ENCODE peak calls at places on chromosome 22, in eight cellular contexts. B is fibroblast of lung, Y is pancreas, H is tibial nerve, W is transverse colon, S is testis, P is NB4, C is retinal pigment epithelial cell. R is an unnamed sample.
A peak's percentile ranks its signal among the peaks of the same experiment; 100 is the strongest.

GRCh38 chr22:36301384-36301828 is 48.5 kb downstream of the APOL1 start:
- DNase-seq in H (peak; percentile 51), P (peak; percentile 78), C (no peak), B (peak; percentile 76), Y (peak; percentile 82), W (peak; percentile 85), S (peak; percentile 81), R (peak; percentile 85)

GRCh38 chr22:40728731-40729189 is 49.5 kb downstream of the MCHR1 start:
- DNase-seq in P (no peak), Y (no peak), B (peak; percentile 17), H (no peak), S (no peak), W (peak; percentile 54), C (peak; percentile 77), R (no peak)

GRCh38 chr22:35315141-35315854 is 15.6 kb downstream of the TOM1 start:
- DNase-seq in W (no peak), S (no peak), Y (no peak), H (peak; percentile 5), C (no peak), B (no peak), P (no peak), R (peak; percentile 59)

GRCh38 chr22:31995046-31995445 is 48.0 kb upstream of the SLC5A1 start:
- DNase-seq in W (no peak), Y (no peak), H (no peak), C (no peak), P (peak; percentile 25), B (no peak), S (no peak), R (no peak)

GRCh38 chr22:49936018-49936972 is 17.9 kb downstream of the CRELD2 start:
- DNase-seq in B (peak; percentile 85), H (peak; percentile 82), S (peak; percentile 94), C (peak; percentile 77), P (peak; percentile 92), Y (peak; percentile 93), W (peak; percentile 92), R (peak; percentile 98)

GRCh38 chr22:29445508-29445907 is 7.1 kb downstream of the RFPL1 start:
- DNase-seq in Y (no peak), W (no peak), H (no peak), B (no peak), C (no peak), P (no peak), S (no peak), R (no peak)

GRCh38 chr22:27982106-27982505 is 63.0 kb upstream of the PITPNB start:
- DNase-seq in C (no peak), S (peak; percentile 12), W (no peak), Y (no peak), H (no peak), P (no peak), B (no peak), R (no peak)

GRCh38 chr22:29148826-29149225 is 56.9 kb upstream of the EMID1 start:
- DNase-seq in W (no peak), S (no peak), P (no peak), Y (no peak), H (no peak), C (no peak), B (no peak), R (peak; percentile 15)

GRCh38 chr22:29450222-29450621 is 11.8 kb downstream of the RFPL1 start:
- DNase-seq in C (no peak), S (no peak), B (no peak), P (no peak), Y (no peak), H (no peak), W (no peak), R (no peak)

GRCh38 chr22:50526849-50527801 is 1.7 kb upstream of the SCO2 start:
- DNase-seq in C (no peak), B (peak; percentile 35), H (no peak), Y (peak; percentile 50), S (no peak), W (peak; percentile 74), P (peak; percentile 90), R (peak; percentile 86)

GRCh38 chr22:35439365-35439717 is 39.4 kb downstream of the MCM5 start:
- DNase-seq in Y (no peak), B (no peak), C (no peak), H (no peak), S (no peak), W (no peak), P (no peak), R (no peak)

GRCh38 chr22:29344137-29344536 is 28.6 kb upstream of the RASL10A start:
- DNase-seq in Y (peak; percentile 88), W (peak; percentile 45), B (peak; percentile 29), C (peak; percentile 50), H (no peak), S (no peak), P (no peak), R (peak; percentile 87)

GRCh38 chr22:41828516-41828915 is 4.4 kb upstream of the SREBF2 start:
- DNase-seq in P (no peak), H (no peak), C (no peak), Y (no peak), B (no peak), W (peak; percentile 30), S (no peak), R (no peak)

GRCh38 chr22:48944756-48945620 is 882.7 kb downstream of the BRD1 start:
- DNase-seq in B (no peak), Y (no peak), W (peak; percentile 3), H (no peak), S (peak; percentile 7), P (no peak), C (no peak), R (peak; percentile 59)

GRCh38 chr22:35984776-35985175 is 43.8 kb downstream of the RBFOX2 start:
- DNase-seq in Y (no peak), W (no peak), S (no peak), C (no peak), P (no peak), H (no peak), B (no peak), R (no peak)

GRCh38 chr22:35467788-35468187 is 67.8 kb downstream of the MCM5 start:
- DNase-seq in P (no peak), Y (peak; percentile 30), C (no peak), B (peak; percentile 70), S (peak; percentile 84), H (peak; percentile 55), W (peak; percentile 71), R (peak; percentile 69)

GRCh38 chr22:25029181-25029580 is 76.7 kb downstream of the KIAA1671 start:
- DNase-seq in P (no peak), S (no peak), Y (no peak), C (no peak), W (no peak), B (no peak), H (no peak), R (no peak)

GRCh38 chr22:35419756-35420155 is 19.8 kb downstream of the MCM5 start:
- DNase-seq in P (no peak), Y (no peak), C (no peak), W (no peak), B (no peak), H (no peak), S (no peak), R (no peak)

GRCh38 chr22:30087611-30088010 is 7.3 kb downstream of the HORMAD2 start:
- DNase-seq in B (no peak), C (no peak), W (no peak), H (no peak), S (no peak), P (no peak), Y (no peak), R (no peak)

GRCh38 chr22:33542153-33542552 is 378.1 kb downstream of the LARGE1 start:
- DNase-seq in Y (no peak), B (no peak), C (no peak), W (no peak), H (no peak), S (no peak), P (peak; percentile 85), R (no peak)

GRCh38 chr22:36577019-36577418 is 48.1 kb upstream of the EIF3D start:
- DNase-seq in H (no peak), W (no peak), Y (no peak), C (no peak), P (no peak), S (no peak), B (peak; percentile 22), R (no peak)

GRCh38 chr22:46734830-46735453 is 3.1 kb downstream of the CERK start:
- DNase-seq in B (no peak), P (peak; percentile 63), W (peak; percentile 72), H (no peak), C (no peak), S (no peak), Y (no peak), R (peak; percentile 83)
- H3K4me3 ChIP-seq in B (no peak overlapping the region), P (peak overlapping the region; percentile 3), W (no peak overlapping the region), H (no peak overlapping the region), C (no peak overlapping the region), S (no peak overlapping the region), Y (no peak overlapping the region), R (no peak overlapping the region)

GRCh38 chr22:19820880-19821522 is 33.7 kb downstream of the GNB1L start:
- DNase-seq in S (peak; percentile 11), C (no peak), P (peak; percentile 36), B (no peak), H (no peak), W (no peak), Y (peak; percentile 4), R (peak; percentile 56)
- TF ChIP-seq CTCF in S (no peak), C (peak; percentile 10), P (peak; percentile 14), B (no peak), H (no peak), W (no peak), Y (no peak), R (no peak)

GRCh38 chr22:43399980-43400358 is 11.8 kb upstream of the MPPED1 start:
- DNase-seq in P (no peak), H (no peak), B (no peak), Y (no peak), C (no peak), W (no peak), S (no peak), R (no peak)

GRCh38 chr22:43398246-43398645 is 13.6 kb upstream of the MPPED1 start:
- DNase-seq in H (no peak), Y (no peak), B (no peak), P (no peak), C (no peak), S (no peak), W (no peak), R (no peak)

GRCh38 chr22:43398910-43399309 is 12.9 kb upstream of the MPPED1 start:
- DNase-seq in S (no peak), P (no peak), H (no peak), W (no peak), C (no peak), Y (no peak), B (no peak), R (no peak)

GRCh38 chr22:43400449-43400848 is 11.4 kb upstream of the MPPED1 start:
- DNase-seq in Y (no peak), P (no peak), B (no peak), C (no peak), H (no peak), W (no peak), S (no peak), R (no peak)

GRCh38 chr22:43399338-43399979 is 12.4 kb upstream of the MPPED1 start:
- DNase-seq in W (no peak), P (peak; percentile 37), C (no peak), Y (no peak), H (no peak), B (no peak), S (peak; percentile 82), R (no peak)
- H3K4me3 ChIP-seq in W (no peak overlapping the region), P (no peak overlapping the region), C (no peak overlapping the region), Y (no peak overlapping the region), H (no peak overlapping the region), B (no peak overlapping the region), S (peak overlapping the region; percentile 39), R (no peak overlapping the region)

DNA sequence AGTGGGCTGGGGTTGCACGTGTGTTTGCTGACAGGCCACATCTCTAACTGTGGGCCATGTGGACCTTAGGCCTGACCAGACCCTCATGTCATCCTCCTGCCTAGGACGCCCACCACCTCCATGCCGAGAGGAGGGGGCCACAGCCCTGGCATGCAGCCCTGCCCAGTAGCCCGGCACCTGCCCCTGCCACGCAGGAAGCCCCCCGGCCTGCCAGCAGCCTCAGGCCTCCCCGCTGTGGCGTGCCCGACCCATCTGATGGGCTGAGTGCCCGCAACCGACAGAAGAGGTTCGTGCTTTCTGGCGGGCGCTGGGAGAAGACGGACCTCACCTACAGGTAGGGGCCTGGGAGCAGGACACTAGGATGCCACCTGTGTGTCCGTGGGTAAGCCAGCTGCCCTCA is 6.4 kb downstream of the MMP11 start:
- DNase-seq in C (no peak), W (no peak), Y (no peak), H (no peak), P (no peak), B (no peak), S (no peak), R (no peak)
- TF ChIP-seq CTCF in C (no peak), W (no peak), Y (no peak), H (no peak), P (no peak), B (no peak), S (no peak), R (no peak)